ENCODE peak calls at places on chromosome 1, in four cellular contexts. I is H1, R is neuronal stem cell, Z is mesenchymal stem cell. M is an unnamed sample.
A peak's percentile ranks its signal among the peaks of the same experiment; 100 is the strongest.

GRCh38 chr1:219159946-219160645 is 13.6 kb upstream of the LYPLAL1 start:
- DNase-seq in I (no peak), R (no peak), Z (no peak), M (no peak)

GRCh38 chr1:77279929-77280328 is 1.9 kb upstream of the AK5 start:
- DNase-seq in I (no peak), R (no peak), Z (peak; percentile 31), M (no peak)

GRCh38 chr1:95067069-95067468 is 5.7 kb downstream of the ALG14 start:
- DNase-seq in I (no peak), R (no peak), Z (no peak), M (no peak)

GRCh38 chr1:197360068-197360467 is 92.0 kb downstream of the CRB1 start:
- DNase-seq in I (no peak), R (no peak), Z (no peak), M (no peak)

GRCh38 chr1:59498640-59499039 is 201.7 kb downstream of the FGGY start:
- DNase-seq in I (no peak), R (no peak), Z (peak; percentile 61), M (peak; percentile 28)

GRCh38 chr1:19647643-19648042 is 3.5 kb downstream of the NBL1 start:
- DNase-seq in I (no peak), R (no peak), Z (peak; percentile 25), M (no peak)

GRCh38 chr1:227320476-227320875 is 2.2 kb upstream of the CDC42BPA start:
- DNase-seq in I (no peak), R (no peak), Z (no peak), M (no peak)

GRCh38 chr1:24987875-24988559 is 57.9 kb upstream of the RUNX3 start:
- DNase-seq in I (no peak), R (no peak), Z (no peak), M (no peak)

GRCh38 chr1:229027622-229028182 is 243.2 kb upstream of the RAB4A start:
- DNase-seq in I (no peak), R (peak; percentile 84), Z (peak; percentile 84), M (peak; percentile 74)

GRCh38 chr1:218779341-218779831 is 394.3 kb upstream of the LYPLAL1 start:
- DNase-seq in I (no peak), R (no peak), Z (no peak), M (peak; percentile 95)

GRCh38 chr1:226309398-226310122 is 596 bp upstream of the LIN9 start:
- DNase-seq in I (no peak), R (no peak), Z (peak; percentile 70), M (peak; percentile 29)

GRCh38 chr1:8985915-8986813 is 40.1 kb downstream of the SLC2A7 start:
- DNase-seq in I (no peak), R (no peak), Z (peak; percentile 91), M (peak; percentile 82)

GRCh38 chr1:16120411-16120810 is 35.5 kb downstream of the EPHA2 start:
- DNase-seq in I (peak; percentile 46), R (no peak), Z (peak; percentile 18), M (no peak)

GRCh38 chr1:214337536-214337935 is 56.6 kb downstream of the SMYD2 start:
- DNase-seq in I (no peak), R (no peak), Z (peak; percentile 92), M (peak; percentile 95)

GRCh38 chr1:40872266-40872665 is 10.1 kb upstream of the CITED4 start:
- DNase-seq in I (no peak), R (no peak), Z (no peak), M (no peak)

GRCh38 chr1:97332716-97333115 is 588.1 kb downstream of the DPYD start:
- DNase-seq in I (no peak), R (no peak), Z (peak; percentile 44), M (peak; percentile 47)

GRCh38 chr1:220067246-220068204 is 21.2 kb upstream of the EPRS1 start:
- DNase-seq in I (no peak), R (no peak), Z (peak; percentile 6), M (no peak)

GRCh38 chr1:192609110-192610079 is 26.6 kb upstream of the RGS13 start:
- DNase-seq in I (no peak), R (no peak), Z (no peak), M (no peak)

GRCh38 chr1:160624464-160624863 is 22.4 kb downstream of the SLAMF1 start:
- DNase-seq in I (no peak), R (no peak), Z (no peak), M (no peak)

DNA sequence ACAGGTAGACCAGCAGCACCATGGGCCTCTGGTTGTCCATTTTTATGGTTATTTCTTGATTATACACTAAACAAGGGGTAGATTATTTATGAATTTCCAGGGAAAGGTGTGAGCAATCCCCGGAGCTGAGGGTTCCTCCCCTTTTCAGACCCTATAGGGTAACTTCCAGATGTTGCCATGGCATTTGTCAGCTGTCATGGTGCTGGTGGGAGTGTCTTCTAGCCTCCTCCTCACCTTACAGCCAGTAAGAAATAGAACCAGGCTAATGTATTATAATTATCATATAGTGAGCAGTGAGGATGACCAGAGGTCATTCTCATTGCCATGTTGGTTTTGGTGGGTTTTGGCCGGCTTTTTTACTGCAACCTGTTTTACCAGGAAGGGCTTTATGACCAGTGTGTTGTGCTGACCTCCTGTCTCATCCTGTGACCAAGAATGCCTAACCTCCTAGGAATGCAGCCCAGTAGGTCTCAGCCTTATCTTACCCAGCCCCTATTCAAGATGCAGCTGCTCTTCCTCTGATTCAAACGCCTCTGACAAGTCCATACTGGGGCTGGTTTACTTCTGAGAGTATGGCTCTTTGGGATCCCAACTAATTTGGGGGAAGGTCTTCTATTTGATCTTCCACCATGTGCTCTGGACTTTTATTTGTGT is 13.5 kb upstream of the TINAGL1 start:
- DNase-seq in I (no peak), R (no peak), Z (peak; percentile 22), M (peak; percentile 94)
- H2BK12ac ChIP-seq in I (no peak overlapping the region), R (no peak overlapping the region), Z (no peak overlapping the region), M (no peak overlapping the region)

GRCh38 chr1:202160377-202160940 is at the start of gene PTPN7:
- DNase-seq in I (no peak), R (no peak), Z (no peak), M (no peak)

GRCh38 chr1:202157945-202158344 is 2.5 kb downstream of the PTPN7 start:
- DNase-seq in I (no peak), R (no peak), Z (no peak), M (no peak)

GRCh38 chr1:202159534-202160371 is 649 bp downstream of the PTPN7 start:
- DNase-seq in I (no peak), R (no peak), Z (no peak), M (no peak)

GRCh38 chr1:202156590-202156989 is 3.8 kb downstream of the PTPN7 start:
- DNase-seq in I (no peak), R (no peak), Z (no peak), M (no peak)

DNA sequence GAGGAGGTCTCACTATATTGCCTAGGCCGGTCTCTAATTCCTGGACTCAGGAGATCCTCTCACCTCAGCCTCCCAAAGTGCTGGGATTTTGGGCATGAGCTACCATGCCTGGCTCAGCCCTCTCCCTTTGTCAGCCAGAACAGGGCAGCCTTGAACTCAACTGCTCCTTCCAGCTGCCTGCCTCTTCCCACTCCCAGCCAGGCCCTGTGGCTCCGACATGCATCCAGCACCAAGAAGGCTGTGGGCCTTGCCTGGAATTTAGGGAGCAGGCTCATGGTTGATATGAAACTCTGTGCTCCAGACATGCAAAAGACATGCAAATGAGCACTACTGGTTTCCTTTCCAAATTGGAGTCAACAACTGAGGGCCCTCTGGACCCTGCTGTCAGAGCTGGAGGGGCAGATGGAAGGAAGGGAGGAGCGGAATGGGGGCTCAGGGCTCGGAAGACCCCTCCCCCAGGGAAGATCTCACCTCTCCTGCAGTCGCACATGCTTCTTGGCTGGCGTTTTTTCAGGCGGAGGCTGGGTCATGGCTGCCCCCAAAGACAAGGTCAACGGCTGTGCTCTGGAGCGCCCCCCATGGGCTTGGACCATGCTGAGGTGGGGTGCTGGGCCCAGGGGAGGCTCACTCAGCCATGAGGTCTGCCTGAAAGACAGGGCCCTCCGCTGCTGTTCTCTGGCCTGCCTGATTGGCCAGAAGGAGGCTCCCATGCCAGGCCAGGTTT is 1.4 kb downstream of the PTPN7 start:
- DNase-seq in I (no peak), R (no peak), Z (no peak), M (no peak)
- H3K4me3 ChIP-seq in I (no peak overlapping the region), R (no peak overlapping the region), Z (no peak overlapping the region), M (no peak overlapping the region)

DNA sequence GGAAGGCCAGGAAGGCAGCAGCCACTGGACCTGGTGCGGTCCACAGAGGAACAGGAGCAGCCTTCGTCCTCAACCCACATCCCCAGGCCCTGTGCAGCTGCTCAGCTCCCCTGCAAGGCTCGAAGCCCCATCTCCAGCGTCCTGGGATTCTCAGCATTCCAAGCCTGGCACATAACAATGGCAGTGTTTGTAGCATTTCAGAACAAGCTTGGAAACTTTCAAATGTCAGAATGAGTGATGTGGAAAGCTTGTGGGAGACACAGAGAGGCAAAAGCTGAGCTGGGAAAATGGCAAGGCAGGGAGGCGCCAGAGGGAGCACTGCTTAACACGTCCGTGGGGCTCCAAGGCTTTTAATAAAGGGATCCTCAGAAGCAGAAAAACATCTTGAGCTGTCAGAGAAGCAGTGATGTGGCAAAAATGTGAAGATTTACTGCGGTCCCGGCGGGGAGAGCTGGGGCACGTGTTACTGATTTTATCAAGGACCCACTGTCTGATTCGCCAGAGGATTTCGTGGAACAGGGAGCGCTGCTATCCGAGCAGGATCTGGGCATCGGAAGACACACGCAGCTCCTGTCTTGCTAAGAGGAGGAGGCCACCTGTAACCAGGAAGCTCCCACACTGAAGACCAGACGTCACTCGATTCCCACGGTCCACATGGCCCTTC is 38.1 kb downstream of the TOMM20 start:
- DNase-seq in I (no peak), R (peak; percentile 75), Z (peak; percentile 38), M (peak; percentile 83)
- H2BK12ac ChIP-seq in I (peak overlapping the region; percentile 100), R (peak overlapping the region; percentile 0), Z (peak overlapping the region; percentile 81), M (peak overlapping the region; percentile 14)

GRCh38 chr1:53888716-53889115 is 881 bp downstream of the YIPF1 start:
- DNase-seq in I (no peak), R (no peak), Z (no peak), M (no peak)
- H3K4me3 ChIP-seq in I (peak overlapping the region; percentile 90), R (peak overlapping the region; percentile 82), Z (peak overlapping the region; percentile 100), M (no peak overlapping the region)

GRCh38 chr1:181506563-181507353 is 23.4 kb downstream of the CACNA1E start:
- DNase-seq in I (no peak), R (no peak), Z (no peak), M (no peak)
- H2BK12ac ChIP-seq in I (no peak overlapping the region), R (no peak overlapping the region), Z (no peak overlapping the region), M (no peak overlapping the region)

GRCh38 chr1:23593042-23593521 is 33.8 kb upstream of the ID3 start:
- DNase-seq in I (no peak), R (no peak), Z (no peak), M (peak; percentile 91)
- H3K4me3 ChIP-seq in I (no peak overlapping the region), R (no peak overlapping the region), Z (no peak overlapping the region), M (no peak overlapping the region)

GRCh38 chr1:48668339-48668738 is 108.4 kb downstream of the BEND5 start:
- DNase-seq in I (no peak), R (no peak), Z (no peak), M (no peak)
- H2BK12ac ChIP-seq in I (peak overlapping the region; percentile 77), R (no peak overlapping the region), Z (no peak overlapping the region), M (no peak overlapping the region)

GRCh38 chr1:173876732-173877131 is 8.6 kb downstream of the ZBTB37 start:
- DNase-seq in I (no peak), R (no peak), Z (no peak), M (no peak)
- H3K4me3 ChIP-seq in I (no peak overlapping the region), R (no peak overlapping the region), Z (no peak overlapping the region), M (no peak overlapping the region)